ENCODE peak calls at places on chromosome 22, in seven cellular contexts. One of them, this sample, is unnamed.
A peak's percentile ranks its signal among the peaks of the same experiment; 100 is the strongest.

GRCh38 chr22:30640839-30641430 is 5.4 kb downstream of the SLC35E4 start:
- DNase-seq in cardiac muscle cell: peak; percentile 25
- DNase-seq in HS-5: no peak
- DNase-seq in lung: no peak
- DNase-seq in Right ventricle myocardium inferior: no peak
- DNase-seq in mesendoderm: no peak
- DNase-seq in T1000: no peak
- DNase-seq in this sample: no peak

GRCh38 chr22:37175414-37176144 is 12.5 kb downstream of the C1QTNF6 start:
- DNase-seq in cardiac muscle cell: no peak
- DNase-seq in HS-5: no peak
- DNase-seq in lung: no peak
- DNase-seq in Right ventricle myocardium inferior: peak; percentile 9
- DNase-seq in mesendoderm: no peak
- DNase-seq in T1000: no peak
- DNase-seq in this sample: no peak

GRCh38 chr22:20459152-20459542 is 21.5 kb upstream of the SCARF2 start:
- DNase-seq in cardiac muscle cell: no peak
- DNase-seq in HS-5: no peak
- DNase-seq in lung: no peak
- DNase-seq in Right ventricle myocardium inferior: peak; percentile 9
- DNase-seq in mesendoderm: no peak
- DNase-seq in T1000: no peak
- DNase-seq in this sample: no peak

GRCh38 chr22:43270949-43271348 is 72.2 kb downstream of the SCUBE1 start:
- DNase-seq in cardiac muscle cell: no peak
- DNase-seq in HS-5: no peak
- DNase-seq in lung: no peak
- DNase-seq in Right ventricle myocardium inferior: no peak
- DNase-seq in mesendoderm: no peak
- DNase-seq in T1000: no peak
- DNase-seq in this sample: no peak

GRCh38 chr22:31680764-31681624 is 19.0 kb upstream of the PISD start:
- DNase-seq in cardiac muscle cell: no peak
- DNase-seq in HS-5: peak; percentile 54
- DNase-seq in lung: no peak
- DNase-seq in Right ventricle myocardium inferior: no peak
- DNase-seq in mesendoderm: no peak
- DNase-seq in T1000: no peak
- DNase-seq in this sample: no peak

GRCh38 chr22:20302438-20303228 is 17.2 kb downstream of the DGCR6L start:
- DNase-seq in cardiac muscle cell: no peak
- DNase-seq in HS-5: no peak
- DNase-seq in lung: no peak
- DNase-seq in Right ventricle myocardium inferior: no peak
- DNase-seq in mesendoderm: no peak
- DNase-seq in T1000: no peak
- DNase-seq in this sample: no peak

GRCh38 chr22:17431179-17431578 is 61.9 kb downstream of the CECR2 start:
- DNase-seq in cardiac muscle cell: no peak
- DNase-seq in HS-5: no peak
- DNase-seq in lung: no peak
- DNase-seq in Right ventricle myocardium inferior: no peak
- DNase-seq in mesendoderm: no peak
- DNase-seq in T1000: no peak
- DNase-seq in this sample: no peak

GRCh38 chr22:36385491-36386350 is 2.0 kb downstream of the MYH9 start:
- DNase-seq in cardiac muscle cell: no peak
- DNase-seq in HS-5: no peak
- DNase-seq in lung: peak; percentile 83
- DNase-seq in Right ventricle myocardium inferior: no peak
- DNase-seq in mesendoderm: peak; percentile 83
- DNase-seq in T1000: peak; percentile 58
- DNase-seq in this sample: peak; percentile 27

GRCh38 chr22:45450931-45451651 is 37.6 kb downstream of the RIBC2 start:
- DNase-seq in cardiac muscle cell: no peak
- DNase-seq in HS-5: peak; percentile 77
- DNase-seq in lung: no peak
- DNase-seq in Right ventricle myocardium inferior: no peak
- DNase-seq in mesendoderm: no peak
- DNase-seq in T1000: no peak
- DNase-seq in this sample: no peak

GRCh38 chr22:41360126-41360525 is 21.6 kb upstream of the TEF start:
- DNase-seq in cardiac muscle cell: peak; percentile 74
- DNase-seq in HS-5: no peak
- DNase-seq in lung: no peak
- DNase-seq in Right ventricle myocardium inferior: peak; percentile 64
- DNase-seq in mesendoderm: peak; percentile 88
- DNase-seq in T1000: no peak
- DNase-seq in this sample: no peak

GRCh38 chr22:38114484-38115398 is 4.3 kb upstream of the BAIAP2L2 start:
- DNase-seq in cardiac muscle cell: peak; percentile 88
- DNase-seq in HS-5: no peak
- DNase-seq in lung: peak; percentile 81
- DNase-seq in Right ventricle myocardium inferior: peak; percentile 93
- DNase-seq in mesendoderm: peak; percentile 82
- DNase-seq in T1000: peak; percentile 80
- DNase-seq in this sample: peak; percentile 57

GRCh38 chr22:46057206-46057605 is 80.2 kb upstream of the WNT7B start:
- DNase-seq in cardiac muscle cell: no peak
- DNase-seq in HS-5: no peak
- DNase-seq in lung: no peak
- DNase-seq in Right ventricle myocardium inferior: no peak
- DNase-seq in mesendoderm: no peak
- DNase-seq in T1000: no peak
- DNase-seq in this sample: no peak

GRCh38 chr22:23110190-23110921 is 31.4 kb downstream of the RSPH14 start:
- DNase-seq in cardiac muscle cell: no peak
- DNase-seq in HS-5: no peak
- DNase-seq in lung: no peak
- DNase-seq in Right ventricle myocardium inferior: no peak
- DNase-seq in mesendoderm: no peak
- DNase-seq in T1000: no peak
- DNase-seq in this sample: peak; percentile 31

GRCh38 chr22:25067851-25068421 is 115.4 kb downstream of the KIAA1671 start:
- DNase-seq in cardiac muscle cell: no peak
- DNase-seq in HS-5: no peak
- DNase-seq in lung: no peak
- DNase-seq in Right ventricle myocardium inferior: no peak
- DNase-seq in mesendoderm: no peak
- DNase-seq in T1000: no peak
- DNase-seq in this sample: no peak

GRCh38 chr22:17370036-17370765 is 941 bp downstream of the CECR2 start:
- DNase-seq in cardiac muscle cell: peak; percentile 58
- DNase-seq in HS-5: no peak
- DNase-seq in lung: no peak
- DNase-seq in Right ventricle myocardium inferior: no peak
- DNase-seq in mesendoderm: no peak
- DNase-seq in T1000: no peak
- DNase-seq in this sample: no peak

GRCh38 chr22:34812631-34813030 is 253.3 kb upstream of the ISX start:
- DNase-seq in cardiac muscle cell: no peak
- DNase-seq in HS-5: no peak
- DNase-seq in lung: no peak
- DNase-seq in Right ventricle myocardium inferior: no peak
- DNase-seq in mesendoderm: peak; percentile 29
- DNase-seq in T1000: no peak
- DNase-seq in this sample: no peak

GRCh38 chr22:20093437-20093836 is 13.4 kb downstream of the DGCR8 start:
- DNase-seq in cardiac muscle cell: no peak
- DNase-seq in HS-5: no peak
- DNase-seq in lung: no peak
- DNase-seq in Right ventricle myocardium inferior: peak; percentile 76
- DNase-seq in mesendoderm: no peak
- DNase-seq in T1000: no peak
- DNase-seq in this sample: no peak

GRCh38 chr22:39383841-39384625 is 15.5 kb upstream of the TAB1 start:
- DNase-seq in cardiac muscle cell: no peak
- DNase-seq in HS-5: no peak
- DNase-seq in lung: no peak
- DNase-seq in Right ventricle myocardium inferior: no peak
- DNase-seq in mesendoderm: no peak
- DNase-seq in T1000: peak; percentile 26
- DNase-seq in this sample: no peak

GRCh38 chr22:36365020-36365411 is 22.8 kb downstream of the MYH9 start:
- DNase-seq in cardiac muscle cell: no peak
- DNase-seq in HS-5: peak; percentile 93
- DNase-seq in lung: no peak
- DNase-seq in Right ventricle myocardium inferior: peak; percentile 68
- DNase-seq in mesendoderm: peak; percentile 88
- DNase-seq in T1000: peak; percentile 71
- DNase-seq in this sample: no peak

GRCh38 chr22:21842946-21843345 is 24.5 kb downstream of the MAPK1 start:
- DNase-seq in cardiac muscle cell: no peak
- DNase-seq in HS-5: no peak
- DNase-seq in lung: no peak
- DNase-seq in Right ventricle myocardium inferior: no peak
- DNase-seq in mesendoderm: no peak
- DNase-seq in T1000: no peak
- DNase-seq in this sample: no peak

GRCh38 chr22:38733329-38734202 is 22.2 kb downstream of the SUN2 start:
- DNase-seq in cardiac muscle cell: peak; percentile 52
- DNase-seq in HS-5: no peak
- DNase-seq in lung: no peak
- DNase-seq in Right ventricle myocardium inferior: no peak
- DNase-seq in mesendoderm: no peak
- DNase-seq in T1000: no peak
- DNase-seq in this sample: peak; percentile 54

GRCh38 chr22:44710474-44711235 is 8.7 kb downstream of the PRR5 start:
- DNase-seq in cardiac muscle cell: no peak
- DNase-seq in HS-5: no peak
- DNase-seq in lung: no peak
- DNase-seq in Right ventricle myocardium inferior: no peak
- DNase-seq in mesendoderm: no peak
- DNase-seq in T1000: no peak
- DNase-seq in this sample: no peak

GRCh38 chr22:49297871-49298721 is 529.6 kb downstream of the BRD1 start:
- DNase-seq in cardiac muscle cell: no peak
- DNase-seq in HS-5: no peak
- DNase-seq in lung: no peak
- DNase-seq in Right ventricle myocardium inferior: peak; percentile 37
- DNase-seq in mesendoderm: peak; percentile 10
- DNase-seq in T1000: no peak
- DNase-seq in this sample: no peak

GRCh38 chr22:31944700-31945477 is 554 bp downstream of the YWHAH start:
- DNase-seq in cardiac muscle cell: peak; percentile 52
- DNase-seq in HS-5: no peak
- DNase-seq in lung: peak; percentile 41
- DNase-seq in Right ventricle myocardium inferior: peak; percentile 77
- DNase-seq in mesendoderm: peak; percentile 41
- DNase-seq in T1000: no peak
- DNase-seq in this sample: no peak

GRCh38 chr22:29004647-29005371 is 56.8 kb downstream of the C22orf31 start:
- DNase-seq in cardiac muscle cell: peak; percentile 88
- DNase-seq in HS-5: no peak
- DNase-seq in lung: peak; percentile 43
- DNase-seq in Right ventricle myocardium inferior: no peak
- DNase-seq in mesendoderm: peak; percentile 94
- DNase-seq in T1000: no peak
- DNase-seq in this sample: no peak

GRCh38 chr22:50705219-50705691 is 32.6 kb downstream of the SHANK3 start:
- DNase-seq in cardiac muscle cell: peak; percentile 93
- DNase-seq in HS-5: no peak
- DNase-seq in lung: no peak
- DNase-seq in Right ventricle myocardium inferior: peak; percentile 61
- DNase-seq in mesendoderm: peak; percentile 95
- DNase-seq in T1000: no peak
- DNase-seq in this sample: peak; percentile 77

GRCh38 chr22:22771696-22772377 is 115.8 kb upstream of the IGLL5 start:
- DNase-seq in cardiac muscle cell: no peak
- DNase-seq in HS-5: no peak
- DNase-seq in lung: no peak
- DNase-seq in Right ventricle myocardium inferior: no peak
- DNase-seq in mesendoderm: no peak
- DNase-seq in T1000: no peak
- DNase-seq in this sample: no peak